ENCODE peak calls at places on chromosome 5, in nine cellular contexts. E is HCT116, W is A549, H is IMR-90, R is HepG2, L is upper lobe of left lung, C is GM12878, I is heart left ventricle, Y is gastrocnemius medialis. U is an unnamed sample.

GRCh38 chr5:172427202-172427601 is 27.1 kb downstream of the SH3PXD2B start:
- ATAC-seq in Y (no peak), L (peak), W (no peak), C (no peak), H (no peak), E (no peak), R (no peak), I (no peak), U (no peak)

GRCh38 chr5:139185589-139185988 is 12.6 kb downstream of the SIL1 start:
- ATAC-seq in I (no peak), C (peak), Y (no peak), H (no peak), E (no peak), L (no peak), W (no peak), R (no peak), U (no peak)

GRCh38 chr5:132979367-132979935 is 16.0 kb upstream of the AFF4 start:
- ATAC-seq in L (peak), W (no peak), Y (no peak), R (no peak), I (no peak), E (no peak), C (no peak), H (peak), U (no peak)

GRCh38 chr5:176352116-176352878 is 9.3 kb downstream of the KIAA1191 start:
- ATAC-seq in E (no peak), L (no peak), C (peak), R (no peak), H (peak), W (no peak), Y (no peak), I (no peak), U (no peak)

GRCh38 chr5:65482727-65483473 is 1.2 kb upstream of the ADAMTS6 start:
- ATAC-seq in I (peak), R (peak), Y (peak), E (no peak), H (peak), C (peak), W (peak), L (peak), U (no peak)

GRCh38 chr5:51582871-51583384 is 199.7 kb downstream of the ISL1 start:
- ATAC-seq in R (no peak), C (no peak), L (no peak), Y (no peak), W (no peak), I (no peak), E (no peak), H (no peak), U (no peak)

GRCh38 chr5:66854429-66854828 is 258.2 kb downstream of the MAST4 start:
- ATAC-seq in H (no peak), W (no peak), R (no peak), L (peak), E (no peak), Y (no peak), I (no peak), C (no peak), U (no peak)

GRCh38 chr5:16902846-16903245 is 33.2 kb downstream of the MYO10 start:
- ATAC-seq in I (no peak), E (peak), Y (no peak), W (no peak), H (no peak), R (no peak), C (no peak), L (no peak), U (no peak)

GRCh38 chr5:19229210-19229835 is 758.7 kb downstream of the CDH18 start:
- ATAC-seq in Y (no peak), H (no peak), E (no peak), R (no peak), W (no peak), I (no peak), L (no peak), C (no peak), U (no peak)

GRCh38 chr5:36440300-36440699 is 138.6 kb upstream of the RANBP3L start:
- ATAC-seq in H (no peak), L (no peak), R (no peak), E (no peak), I (no peak), C (no peak), Y (no peak), W (no peak), U (no peak)

GRCh38 chr5:163504091-163504931 is 1.1 kb upstream of the MAT2B start:
- ATAC-seq in W (peak), Y (peak), C (peak), I (peak), L (peak), E (no peak), H (peak), R (peak), U (no peak)

GRCh38 chr5:4419276-4419675 is 720.9 kb upstream of the ADAMTS16 start:
- ATAC-seq in L (no peak), C (no peak), E (no peak), H (no peak), R (no peak), W (no peak), I (no peak), Y (no peak), U (no peak)

GRCh38 chr5:119309290-119309818 is 46.5 kb upstream of the TNFAIP8 start:
- ATAC-seq in R (no peak), Y (no peak), L (no peak), W (no peak), C (peak), H (no peak), E (no peak), I (no peak), U (no peak)

GRCh38 chr5:78515665-78516064 is 132.9 kb downstream of the LHFPL2 start:
- ATAC-seq in L (no peak), R (no peak), W (no peak), H (no peak), E (no peak), Y (no peak), C (no peak), I (no peak), U (no peak)

GRCh38 chr5:78519198-78519941 is 129.2 kb downstream of the LHFPL2 start:
- ATAC-seq in Y (no peak), H (peak), I (no peak), L (peak), W (peak), R (peak), C (peak), E (peak), U (no peak)

GRCh38 chr5:78521455-78521854 is 127.1 kb downstream of the LHFPL2 start:
- ATAC-seq in H (no peak), R (no peak), W (no peak), C (no peak), I (no peak), Y (no peak), E (no peak), L (no peak), U (no peak)

GRCh38 chr5:78514427-78515345 is 133.9 kb downstream of the LHFPL2 start:
- ATAC-seq in C (no peak), L (no peak), R (no peak), Y (no peak), W (no peak), E (no peak), I (no peak), H (no peak), U (no peak)

GRCh38 chr5:78518365-78519197 is 130.0 kb downstream of the LHFPL2 start:
- ATAC-seq in Y (peak), C (peak), R (peak), L (peak), E (peak), H (peak), I (peak), W (peak), U (peak)
- TF ChIP-seq POLR2A in Y (no peak), C (no peak), R (peak), L (no peak), E (no peak), H (peak), I (no peak), W (no peak), U (no peak)

GRCh38 chr5:150492621-150493020 is 15.3 kb upstream of the NDST1 start:
- ATAC-seq in R (no peak), E (no peak), H (peak), L (no peak), I (no peak), W (peak), C (no peak), Y (no peak), U (no peak)
- TF ChIP-seq POLR2A in R (no peak), E (no peak), H (no peak), L (no peak), I (no peak), W (no peak), C (no peak), Y (no peak), U (no peak)

DNA sequence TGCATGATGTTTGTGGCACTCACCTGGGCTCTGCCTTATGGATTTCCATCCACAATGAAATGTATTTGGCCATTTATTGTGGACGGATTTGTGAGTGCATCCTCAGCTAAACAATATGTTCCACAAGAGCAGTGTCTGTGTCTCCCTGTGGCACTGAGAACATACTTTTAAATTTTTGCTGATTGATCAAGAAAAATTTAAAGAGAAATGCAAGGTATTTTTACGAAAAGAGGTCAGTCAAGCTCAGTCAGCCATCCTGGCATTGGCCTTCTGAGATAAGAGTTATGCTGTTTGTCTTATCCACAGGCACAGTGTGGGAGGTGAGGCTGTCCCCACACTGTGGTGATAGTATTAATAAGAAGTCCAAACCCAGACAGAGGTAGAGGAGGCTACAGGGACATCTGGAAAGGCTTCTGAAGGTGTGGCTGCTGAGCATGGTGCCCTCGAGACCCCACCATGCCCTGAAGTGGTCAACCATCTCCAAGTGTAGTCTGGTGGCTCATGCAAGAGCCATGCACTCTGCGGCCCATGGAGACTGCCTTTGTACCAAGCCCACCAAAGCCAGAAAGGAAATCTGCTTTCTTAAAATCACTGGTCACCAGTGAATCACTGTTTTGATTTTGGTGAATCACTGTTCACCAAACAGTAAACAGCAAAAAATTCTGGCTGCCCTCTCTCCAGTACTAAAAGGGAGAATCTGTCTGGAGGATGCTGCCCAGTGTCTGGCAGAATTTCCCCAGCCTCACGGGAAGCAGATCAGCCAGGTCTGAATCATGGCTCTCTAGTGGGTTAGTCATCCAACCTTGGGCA is 28.8 kb downstream of the SPOCK1 start:
- ATAC-seq in Y (peak), E (no peak), C (no peak), I (no peak), W (peak), R (no peak), H (peak), L (peak), U (peak)
- TF ChIP-seq POLR2A in Y (no peak), E (no peak), C (no peak), I (no peak), W (no peak), R (no peak), H (no peak), L (no peak), U (no peak)

GRCh38 chr5:76368941-76369340 is 34.1 kb upstream of the IQGAP2 start:
- ATAC-seq in E (no peak), L (no peak), W (no peak), I (no peak), Y (no peak), H (no peak), R (no peak), C (no peak), U (no peak)

GRCh38 chr5:76363385-76364261 is 39.5 kb upstream of the IQGAP2 start:
- ATAC-seq in W (no peak), I (no peak), E (no peak), Y (no peak), H (no peak), R (peak), C (no peak), L (no peak), U (no peak)

GRCh38 chr5:76367623-76368366 is 35.3 kb upstream of the IQGAP2 start:
- ATAC-seq in I (no peak), H (no peak), C (peak), Y (no peak), E (no peak), R (no peak), W (no peak), L (no peak), U (no peak)

GRCh38 chr5:76365558-76365957 is 37.5 kb upstream of the IQGAP2 start:
- ATAC-seq in R (no peak), I (no peak), W (no peak), L (no peak), E (no peak), H (no peak), Y (no peak), C (no peak), U (no peak)
- TF ChIP-seq POLR2A in R (no peak), I (no peak), W (no peak), L (no peak), E (no peak), H (no peak), Y (no peak), C (no peak), U (no peak)

GRCh38 chr5:150402901-150403342 is 9.8 kb downstream of the CD74 start:
- ATAC-seq in H (no peak), Y (no peak), W (no peak), E (no peak), L (no peak), R (no peak), C (no peak), I (no peak), U (no peak)
- TF ChIP-seq POLR2A in H (no peak), Y (no peak), W (no peak), E (no peak), L (no peak), R (peak), C (peak), I (no peak), U (no peak)

GRCh38 chr5:72955768-72956323 is at the start of gene FCHO2:
- ATAC-seq in C (peak), W (peak), E (peak), I (peak), Y (peak), R (peak), L (peak), H (peak), U (peak)
- TF ChIP-seq POLR2A in C (peak), W (peak), E (peak), I (peak), Y (peak), R (peak), L (peak), H (peak), U (peak)

U was measured in gastroesophageal sphincter.